ENCODE peak calls at places on chromosomes 16 and 17, in six cellular contexts. K, V, Y, S, J and W are unnamed samples.

GRCh38 chr17:75783803-75784472 is 668 bp upstream of the UNK start:
- DNase-seq in K (no peak), V (no peak), Y (peak), S (no peak), J (no peak), W (no peak)

GRCh38 chr16:24046442-24046841 is 209.7 kb upstream of the CACNG3 start:
- DNase-seq in J (no peak), V (no peak), K (no peak), S (no peak), Y (no peak), W (no peak)

GRCh38 chr17:76243826-76244679 is 3.8 kb upstream of the RNF157 start:
- DNase-seq in J (no peak), K (no peak), S (no peak), V (no peak), Y (no peak), W (no peak)

GRCh38 chr16:72072514-72073342 is 9.7 kb downstream of the HPR start:
- DNase-seq in K (no peak), J (no peak), V (no peak), S (peak), Y (no peak), W (peak)

GRCh38 chr17:38925263-38925995 is at the start of gene LASP1NB:
- DNase-seq in K (peak), S (no peak), Y (peak), V (no peak), J (no peak), W (no peak)

GRCh38 chr16:10485698-10486382 is 94.6 kb downstream of the EMP2 start:
- DNase-seq in Y (no peak), V (no peak), K (no peak), J (no peak), S (no peak), W (no peak)

GRCh38 chr16:57682809-57683318 is 11.7 kb upstream of the DRC7 start:
- DNase-seq in K (no peak), J (no peak), V (no peak), Y (no peak), S (no peak), W (no peak)

GRCh38 chr17:77098884-77099545 is 41.8 kb upstream of the SEC14L1 start:
- DNase-seq in V (peak), S (peak), K (no peak), J (no peak), Y (peak), W (no peak)

GRCh38 chr16:87041286-87041685 is 275.9 kb downstream of the C16orf95 start:
- DNase-seq in K (no peak), S (no peak), V (no peak), Y (no peak), J (no peak), W (no peak)

GRCh38 chr17:37518816-37519215 is 29.1 kb downstream of the DUSP14 start:
- DNase-seq in J (peak), Y (no peak), S (peak), K (no peak), V (no peak), W (no peak)

GRCh38 chr17:43025290-43025657 is 243 bp downstream of the RND2 start:
- DNase-seq in K (no peak), V (no peak), J (no peak), Y (no peak), S (no peak), W (no peak)

GRCh38 chr17:75909051-75909811 is 4.5 kb upstream of the MRPL38 start:
- DNase-seq in K (no peak), Y (no peak), V (no peak), J (no peak), S (no peak), W (no peak)

GRCh38 chr17:77721823-77722160 is 236.7 kb upstream of the TNRC6C start:
- DNase-seq in V (no peak), J (no peak), Y (no peak), K (no peak), S (no peak), W (no peak)

GRCh38 chr17:31579265-31579664 is 187.8 kb downstream of the RAB11FIP4 start:
- DNase-seq in Y (no peak), J (no peak), K (no peak), S (peak), V (no peak), W (no peak)

GRCh38 chr16:87834668-87835473 is 34.4 kb downstream of the SLC7A5 start:
- DNase-seq in K (no peak), S (peak), V (no peak), Y (peak), J (peak), W (no peak)

GRCh38 chr16:57544129-57544653 is 1.7 kb downstream of the ADGRG5 start:
- DNase-seq in V (no peak), K (no peak), J (no peak), S (no peak), Y (no peak), W (no peak)

GRCh38 chr16:27950488-27950887 is 113.0 kb downstream of the GSG1L start:
- DNase-seq in V (no peak), J (no peak), K (no peak), S (no peak), Y (no peak), W (no peak)

GRCh38 chr16:83066011-83066410 is 439.2 kb downstream of the CDH13 start:
- DNase-seq in S (no peak), K (no peak), V (no peak), J (no peak), Y (no peak), W (no peak)

DNA sequence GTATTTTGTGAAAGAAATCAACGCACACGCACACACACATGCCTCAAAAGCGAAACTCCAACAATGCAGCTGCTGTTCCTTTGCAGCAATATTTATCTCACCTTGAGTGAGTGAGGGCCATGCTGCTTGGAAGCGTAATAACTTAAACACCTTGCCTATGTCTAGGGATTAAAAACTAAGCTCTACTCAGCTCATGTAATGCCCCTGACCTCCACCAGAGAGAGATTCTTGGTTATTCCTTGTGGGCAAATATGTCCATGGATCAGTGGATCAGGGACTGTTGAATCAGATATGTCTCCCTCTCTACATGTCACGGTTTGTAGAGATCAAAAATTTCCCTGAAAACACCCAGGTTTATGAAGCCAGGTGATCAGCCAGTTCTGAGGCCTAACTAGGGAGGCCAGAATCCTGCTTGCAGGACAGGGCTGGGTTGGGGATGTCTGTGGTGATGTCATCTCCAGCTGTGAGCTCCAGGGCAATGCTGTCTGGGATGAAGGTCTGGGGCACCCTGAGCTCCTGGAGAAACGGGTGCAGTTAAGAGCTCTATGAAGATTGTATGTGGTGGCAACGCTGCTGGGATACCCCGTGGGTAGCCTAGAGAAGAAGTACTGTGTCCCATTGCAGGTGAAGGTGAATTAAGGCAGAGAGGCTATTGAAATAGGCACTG is 149.4 kb downstream of the KCNJ12 start:
- DNase-seq in V (no peak), K (no peak), S (no peak), J (no peak), Y (no peak), W (no peak)
- TF ChIP-seq CTCF in V (peak), K (no peak), S (peak), J (no peak), Y (no peak), W (no peak)

GRCh38 chr17:11644265-11645212 is 46.3 kb downstream of the DNAH9 start:
- DNase-seq in Y (peak), K (peak), V (peak), S (peak), J (peak), W (peak)

GRCh38 chr17:11642655-11643054 is 44.4 kb downstream of the DNAH9 start:
- DNase-seq in J (no peak), V (no peak), Y (no peak), S (no peak), K (no peak), W (no peak)

GRCh38 chr17:11643851-11644250 is 45.6 kb downstream of the DNAH9 start:
- DNase-seq in S (no peak), Y (no peak), J (no peak), V (no peak), K (no peak), W (no peak)

GRCh38 chr17:11641521-11642275 is 43.4 kb downstream of the DNAH9 start:
- DNase-seq in S (no peak), Y (no peak), V (no peak), J (no peak), K (no peak), W (no peak)

DNA sequence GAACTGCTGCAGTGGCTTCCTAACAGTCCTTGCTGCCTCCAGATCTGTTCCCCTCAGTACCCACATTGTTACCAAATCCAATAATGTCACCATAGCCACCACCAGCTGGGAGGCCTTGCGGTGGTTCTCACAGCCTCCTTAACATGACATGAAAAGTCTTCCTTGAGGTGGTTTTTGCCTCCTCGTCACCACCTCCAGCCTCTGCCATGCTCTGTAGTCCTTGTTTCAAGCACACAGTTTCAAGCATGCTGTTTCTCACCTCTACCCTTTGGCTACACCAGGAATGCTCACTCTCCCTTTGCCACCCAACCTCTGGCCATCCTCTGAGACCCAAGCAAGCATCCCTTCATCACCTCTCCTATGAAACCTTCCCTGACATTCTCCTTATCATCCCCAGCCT is 47.2 kb downstream of the DNAH9 start:
- DNase-seq in S (no peak), V (no peak), K (no peak), Y (no peak), J (no peak), W (no peak)
- TF ChIP-seq CTCF in S (no peak), V (no peak), K (no peak), Y (no peak), J (no peak), W (no peak)

GRCh38 chr16:16096161-16096857 is 127.0 kb downstream of the ABCC6 start:
- DNase-seq in S (peak), K (no peak), Y (no peak), V (no peak), J (no peak), W (no peak)
- TF ChIP-seq CTCF in S (peak), K (peak), Y (no peak), V (peak), J (no peak), W (no peak)

DNA sequence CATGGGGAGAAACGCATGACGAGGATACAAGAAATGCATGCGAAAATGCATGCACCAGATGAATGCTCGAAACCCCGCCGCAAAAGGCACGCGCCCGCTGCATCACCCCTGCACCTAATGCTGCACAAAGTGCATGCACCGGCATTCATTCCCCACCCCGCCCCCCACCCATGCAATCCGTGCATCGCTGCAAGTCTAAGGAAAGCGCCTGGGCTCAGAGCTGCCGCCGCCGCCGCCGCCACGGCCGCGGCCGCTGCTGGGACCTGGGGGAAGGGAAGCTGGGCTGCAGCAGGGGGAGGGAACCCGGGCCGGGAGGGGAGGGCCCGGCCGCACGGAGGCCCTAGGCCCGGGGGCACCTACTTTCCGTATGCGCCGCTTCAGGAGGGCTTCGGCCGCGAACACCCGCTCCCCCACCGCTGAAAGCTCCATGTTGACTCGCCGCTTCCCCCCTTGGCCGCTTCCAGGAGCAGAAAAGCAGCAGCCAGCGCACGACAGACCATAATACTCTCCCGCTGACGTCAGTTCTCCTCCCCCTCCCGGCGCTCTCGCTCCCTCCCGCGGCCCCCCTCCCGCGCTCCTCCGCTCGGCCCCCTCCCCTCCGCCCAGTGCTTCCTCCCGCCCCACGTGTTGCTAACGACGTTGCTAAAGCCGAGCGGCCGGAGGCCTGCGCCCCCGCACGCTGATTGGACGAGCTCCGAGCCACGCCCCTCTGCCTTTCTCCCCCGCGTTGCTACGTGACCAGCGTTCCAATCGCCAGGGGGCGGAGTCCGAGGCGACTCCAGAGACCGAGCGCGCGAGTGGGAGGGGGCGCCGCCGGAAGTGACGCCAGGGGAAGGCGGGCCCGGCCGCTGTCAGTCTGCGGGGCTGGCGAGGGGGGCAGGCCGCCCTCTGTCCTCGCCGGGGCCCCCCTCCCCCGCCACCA is at the start of gene CBX8:
- DNase-seq in K (peak), V (peak), Y (peak), J (peak), S (peak), W (peak)
- TF ChIP-seq CTCF in K (no peak), V (no peak), Y (no peak), J (no peak), S (peak), W (no peak)

GRCh38 chr16:14003119-14003570 is 68.0 kb upstream of the MRTFB start:
- DNase-seq in S (peak), Y (no peak), J (no peak), K (peak), V (no peak), W (peak)
- TF ChIP-seq CTCF in S (peak), Y (no peak), J (no peak), K (no peak), V (no peak), W (no peak)

GRCh38 chr17:4362141-4362540 is 4.3 kb downstream of the UBE2G1 start:
- DNase-seq in Y (no peak), V (no peak), K (no peak), S (peak), J (peak), W (no peak)
- TF ChIP-seq CTCF in Y (no peak), V (peak), K (no peak), S (no peak), J (peak), W (no peak)

GRCh38 chr16:46568472-46569230 is 52.5 kb downstream of the SHCBP1 start:
- DNase-seq in S (no peak), Y (no peak), J (no peak), V (no peak), K (no peak), W (no peak)

GRCh38 chr16:46558018-46558417 is 63.2 kb downstream of the SHCBP1 start:
- DNase-seq in Y (no peak), K (no peak), S (no peak), J (no peak), V (no peak), W (no peak)

DNA sequence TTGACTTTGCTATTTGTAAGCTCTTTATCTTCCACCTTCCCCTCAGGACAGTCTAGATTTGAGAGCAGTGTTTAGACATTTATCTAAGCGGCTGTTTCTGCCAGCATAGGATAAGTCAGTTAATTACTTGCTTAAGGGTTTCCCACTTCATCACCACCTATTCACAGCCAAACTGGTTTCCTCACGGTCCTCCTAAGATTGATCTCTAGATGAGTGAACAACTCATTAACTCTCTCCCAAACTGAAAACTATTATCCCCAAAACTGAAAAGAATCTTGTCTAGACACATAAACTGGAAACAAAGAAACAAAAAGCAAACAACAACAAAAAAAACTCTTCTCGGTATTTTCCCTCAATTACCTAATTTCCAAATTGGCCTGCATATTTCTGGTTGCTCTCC is 58.2 kb downstream of the SHCBP1 start:
- DNase-seq in J (no peak), Y (no peak), K (no peak), S (no peak), V (no peak), W (no peak)
- TF ChIP-seq CTCF in J (no peak), Y (no peak), K (no peak), S (no peak), V (no peak), W (no peak)

DNA sequence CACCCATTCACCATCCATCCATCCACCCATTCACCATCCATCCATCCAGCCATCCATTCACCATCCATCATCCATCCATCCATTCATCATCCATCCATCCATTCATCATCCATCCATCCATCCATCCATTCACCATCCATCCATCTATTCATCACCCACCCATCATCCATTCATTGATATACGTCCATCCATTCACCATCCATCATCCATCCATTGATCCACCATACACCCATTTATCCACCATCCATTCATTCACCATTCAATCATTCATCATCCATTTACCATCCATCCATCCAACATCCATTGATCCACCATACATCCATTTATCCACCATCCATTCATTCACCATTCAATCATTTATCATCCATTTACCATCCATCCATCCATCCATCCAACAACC is 111.7 kb downstream of the ABCC12 start:
- DNase-seq in S (no peak), K (no peak), J (no peak), Y (no peak), V (no peak), W (no peak)
- TF ChIP-seq CTCF in S (no peak), K (no peak), J (no peak), Y (no peak), V (no peak), W (no peak)

GRCh38 chr16:2091722-2092620 is 43.7 kb downstream of the PKD1 start:
- DNase-seq in J (no peak), K (no peak), Y (no peak), V (no peak), S (no peak), W (no peak)

GRCh38 chr16:2090481-2090797 is 42.7 kb downstream of the TSC2 start:
- DNase-seq in S (no peak), J (no peak), K (no peak), V (no peak), Y (no peak), W (no peak)

GRCh38 chr16:2089676-2090480 is 42.1 kb downstream of the TSC2 start:
- DNase-seq in Y (no peak), S (no peak), J (no peak), K (no peak), V (no peak), W (no peak)

GRCh38 chr16:2092866-2093265 is 42.8 kb downstream of the PKD1 start:
- DNase-seq in J (no peak), K (no peak), S (no peak), Y (no peak), V (no peak), W (no peak)

DNA sequence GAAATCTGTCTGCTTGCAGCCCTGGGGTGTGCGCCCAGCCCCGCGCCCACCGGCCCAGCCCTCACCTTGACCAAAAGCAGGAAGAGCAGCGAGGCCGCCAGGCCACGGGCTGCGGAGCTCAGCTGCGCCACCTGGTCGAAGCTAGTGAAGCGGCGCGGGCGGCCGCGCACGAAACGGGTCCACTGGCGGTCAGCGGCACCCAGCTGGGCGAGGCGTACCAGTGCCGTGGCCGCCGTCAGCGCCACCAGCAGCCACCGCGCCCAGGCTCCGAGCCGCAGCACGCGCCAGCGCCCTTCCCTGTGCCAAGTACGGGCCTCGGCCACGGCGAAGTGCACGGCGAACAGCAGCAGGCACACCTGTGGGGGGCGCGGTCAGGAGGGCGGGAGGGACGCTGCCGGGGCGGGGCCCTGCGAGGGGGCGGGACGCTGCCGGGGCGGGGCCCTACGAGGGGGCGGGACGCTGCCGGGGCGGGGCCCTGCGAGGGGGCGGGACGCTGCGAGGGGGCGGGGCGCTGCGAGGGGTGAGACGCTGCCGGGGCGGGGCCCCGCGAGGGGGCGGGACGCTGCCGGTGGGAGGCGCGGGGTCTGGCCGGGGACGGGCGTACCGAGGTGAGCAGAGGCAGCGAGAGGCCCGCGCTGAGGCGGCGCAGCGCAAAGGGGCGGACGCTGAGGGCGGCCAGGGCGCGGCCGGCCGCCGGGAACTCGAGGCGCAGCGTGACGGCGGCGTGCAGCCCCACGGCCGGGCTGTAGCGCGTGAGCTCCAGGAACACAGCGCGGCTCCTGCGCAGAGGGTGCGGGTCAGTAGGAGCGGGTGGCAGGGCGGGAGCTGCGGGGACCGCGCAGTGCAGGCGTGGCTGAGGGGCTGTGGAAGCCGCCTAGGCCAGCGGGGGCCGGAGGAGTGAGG is 43.3 kb downstream of the TSC2 start:
- DNase-seq in K (peak), V (no peak), Y (no peak), S (peak), J (peak), W (peak)
- TF ChIP-seq CTCF in K (peak), V (peak), Y (no peak), S (no peak), J (peak), W (peak)